ENCODE peak calls at places on chromosomes 13 and 19, in seven cellular contexts. One of them, this sample, is unnamed.

GRCh38 chr19:7869453-7869909 is 4.7 kb downstream of the PRR36 start:
- DNase-seq in ecto neural progenitor cell: peak; percentile 91
- DNase-seq in neuronal stem cell: no peak
- DNase-seq in T1000: peak; percentile 69
- DNase-seq in cardiac fibroblast: peak; percentile 49
- DNase-seq in frontal cortex: peak; percentile 66
- DNase-seq in activated T-cell treated with anti-CD3 and anti-CD28 coated beads, Interleukin-2, amount 50 U/mL, for 48 hours: peak; percentile 91
- DNase-seq in this sample: peak; percentile 83

GRCh38 chr13:53507741-53508140 is 479.1 kb downstream of the OLFM4 start:
- DNase-seq in neuronal stem cell: no peak
- DNase-seq in activated T-cell treated with anti-CD3 and anti-CD28 coated beads, Interleukin-2, amount 50 U/mL, for 48 hours: no peak
- DNase-seq in cardiac fibroblast: no peak
- DNase-seq in frontal cortex: no peak
- DNase-seq in T1000: no peak
- DNase-seq in ecto neural progenitor cell: no peak
- DNase-seq in this sample: peak; percentile 62

GRCh38 chr13:65926750-65927171 is 1303.4 kb downstream of the PCDH9 start:
- DNase-seq in neuronal stem cell: no peak
- DNase-seq in frontal cortex: no peak
- DNase-seq in activated T-cell treated with anti-CD3 and anti-CD28 coated beads, Interleukin-2, amount 50 U/mL, for 48 hours: no peak
- DNase-seq in ecto neural progenitor cell: peak; percentile 61
- DNase-seq in T1000: no peak
- DNase-seq in cardiac fibroblast: peak; percentile 39
- DNase-seq in this sample: no peak

GRCh38 chr13:100794575-100794974 is 120.0 kb upstream of the TMTC4 start:
- DNase-seq in T1000: no peak
- DNase-seq in cardiac fibroblast: no peak
- DNase-seq in neuronal stem cell: no peak
- DNase-seq in frontal cortex: no peak
- DNase-seq in ecto neural progenitor cell: no peak
- DNase-seq in activated T-cell treated with anti-CD3 and anti-CD28 coated beads, Interleukin-2, amount 50 U/mL, for 48 hours: no peak
- DNase-seq in this sample: no peak

GRCh38 chr13:110113284-110113764 is 193.6 kb downstream of the COL4A1 start:
- DNase-seq in neuronal stem cell: no peak
- DNase-seq in cardiac fibroblast: peak; percentile 34
- DNase-seq in T1000: peak; percentile 63
- DNase-seq in activated T-cell treated with anti-CD3 and anti-CD28 coated beads, Interleukin-2, amount 50 U/mL, for 48 hours: no peak
- DNase-seq in frontal cortex: no peak
- DNase-seq in ecto neural progenitor cell: no peak
- DNase-seq in this sample: no peak

GRCh38 chr19:42412661-42413076 is 14.5 kb downstream of the LIPE start:
- DNase-seq in ecto neural progenitor cell: no peak
- DNase-seq in neuronal stem cell: no peak
- DNase-seq in activated T-cell treated with anti-CD3 and anti-CD28 coated beads, Interleukin-2, amount 50 U/mL, for 48 hours: no peak
- DNase-seq in cardiac fibroblast: no peak
- DNase-seq in T1000: no peak
- DNase-seq in frontal cortex: peak; percentile 64
- DNase-seq in this sample: no peak

GRCh38 chr13:26168276-26168814 is 53.8 kb downstream of the RNF6 start:
- DNase-seq in cardiac fibroblast: peak; percentile 35
- DNase-seq in ecto neural progenitor cell: no peak
- DNase-seq in neuronal stem cell: no peak
- DNase-seq in activated T-cell treated with anti-CD3 and anti-CD28 coated beads, Interleukin-2, amount 50 U/mL, for 48 hours: no peak
- DNase-seq in T1000: no peak
- DNase-seq in frontal cortex: no peak
- DNase-seq in this sample: no peak

GRCh38 chr19:8028951-8029491 is 23.5 kb upstream of the CCL25 start:
- DNase-seq in T1000: no peak
- DNase-seq in cardiac fibroblast: peak; percentile 62
- DNase-seq in ecto neural progenitor cell: peak; percentile 94
- DNase-seq in activated T-cell treated with anti-CD3 and anti-CD28 coated beads, Interleukin-2, amount 50 U/mL, for 48 hours: no peak
- DNase-seq in neuronal stem cell: peak; percentile 97
- DNase-seq in frontal cortex: no peak
- DNase-seq in this sample: peak; percentile 30

GRCh38 chr13:65036999-65037398 is 2193.1 kb downstream of the PCDH9 start:
- DNase-seq in cardiac fibroblast: no peak
- DNase-seq in T1000: no peak
- DNase-seq in frontal cortex: no peak
- DNase-seq in activated T-cell treated with anti-CD3 and anti-CD28 coated beads, Interleukin-2, amount 50 U/mL, for 48 hours: no peak
- DNase-seq in neuronal stem cell: no peak
- DNase-seq in ecto neural progenitor cell: no peak
- DNase-seq in this sample: no peak